ENCODE peak calls at places on chromosomes 4 and X, in four cellular contexts. M is activated effector memory CD4-positive, alpha-beta T cell treated with Interleukin-2 at 50 U/mL for 16 hours; V is LHCN-M2; D is effector memory CD4-positive, alpha-beta T cell. B is an unnamed sample.

GRCh38 chr4:80225628-80226027 is 28.3 kb downstream of the PRDM8 start:
- DNase-seq in M (no peak), V (peak), D (no peak), B (no peak)

GRCh38 chrX:155046811-155047528 is 20.3 kb downstream of the FUNDC2 start:
- DNase-seq in M (no peak), V (no peak), D (no peak), B (no peak)

GRCh38 chr4:154743683-154744340 is at the start of gene LRAT:
- DNase-seq in M (no peak), V (no peak), D (no peak), B (no peak)

GRCh38 chr4:42390622-42391355 is 6.5 kb upstream of the SHISA3 start:
- DNase-seq in M (no peak), V (no peak), D (no peak), B (no peak)

GRCh38 chrX:9369802-9370291 is 95.0 kb upstream of the TBL1X start:
- DNase-seq in M (no peak), V (peak), D (no peak), B (peak)

GRCh38 chrX:78321809-78322208 is 5.6 kb downstream of the CYSLTR1 start:
- DNase-seq in M (peak), V (no peak), D (peak), B (no peak)

GRCh38 chr4:68960294-68961163 is 8.9 kb upstream of the UGT2A3 start:
- DNase-seq in M (no peak), V (no peak), D (no peak), B (no peak)

GRCh38 chr4:8079031-8079885 is 79.4 kb downstream of the ABLIM2 start:
- DNase-seq in M (no peak), V (no peak), D (no peak), B (peak)

GRCh38 chr4:169037491-169037890 is 27.4 kb upstream of the CBR4 start:
- DNase-seq in M (no peak), V (peak), D (no peak), B (no peak)

GRCh38 chr4:6992728-6993655 is 50.2 kb upstream of the TADA2B start:
- DNase-seq in M (no peak), V (no peak), D (no peak), B (no peak)